ENCODE peak calls at places on chromosomes 5 and 9, in eight cellular contexts. G, S, X, I, N, Q, K and U are unnamed samples.

GRCh38 chr5:83471405-83472212 is at the start of gene VCAN:
- DNase-seq in K (peak; percentile 20), G (no peak), S (no peak), I (no peak), N (peak; percentile 90), X (no peak), Q (peak; percentile 55), U (peak; percentile 70)

GRCh38 chr9:127586537-127586936 is 25.5 kb upstream of the STXBP1 start:
- DNase-seq in K (peak; percentile 88), I (peak; percentile 78), S (no peak), Q (peak; percentile 88), G (no peak), N (peak; percentile 86), X (peak; percentile 82), U (no peak)

GRCh38 chr9:117704597-117704996 is 394 bp downstream of the TLR4 start:
- DNase-seq in X (no peak), N (no peak), K (no peak), I (no peak), S (no peak), G (no peak), Q (no peak), U (no peak)

GRCh38 chr5:143023447-143024096 is 253.4 kb downstream of the ARHGAP26 start:
- DNase-seq in N (no peak), Q (no peak), S (no peak), G (no peak), K (peak; percentile 27), X (peak; percentile 42), I (peak; percentile 15), U (no peak)

GRCh38 chr9:22580788-22581187 is 134.2 kb downstream of the DMRTA1 start:
- DNase-seq in Q (no peak), I (no peak), G (no peak), S (no peak), X (no peak), N (no peak), K (no peak), U (no peak)

GRCh38 chr9:129569506-129570449 is 51.1 kb downstream of the C9orf50 start:
- DNase-seq in G (no peak), X (peak; percentile 64), S (peak; percentile 56), Q (no peak), K (no peak), I (no peak), N (peak; percentile 74), U (no peak)

GRCh38 chr5:129079496-129079895 is 15.1 kb upstream of the ISOC1 start:
- DNase-seq in G (no peak), X (no peak), S (no peak), I (no peak), K (no peak), Q (no peak), N (no peak), U (no peak)

GRCh38 chr5:56766926-56767325 is 48.4 kb upstream of the MAP3K1 start:
- DNase-seq in S (no peak), N (no peak), X (no peak), K (no peak), G (no peak), Q (no peak), I (no peak), U (no peak)

GRCh38 chr9:37035472-37036236 is 1.6 kb upstream of the PAX5 start:
- DNase-seq in N (no peak), S (no peak), I (no peak), G (no peak), X (no peak), K (no peak), Q (no peak), U (no peak)
- H3K4me3 ChIP-seq in N (peak overlapping the region; percentile 83), S (no peak overlapping the region), I (no peak overlapping the region), G (no peak overlapping the region), X (no peak overlapping the region), K (no peak overlapping the region), Q (peak overlapping the region; percentile 24), U (no peak overlapping the region)

DNA sequence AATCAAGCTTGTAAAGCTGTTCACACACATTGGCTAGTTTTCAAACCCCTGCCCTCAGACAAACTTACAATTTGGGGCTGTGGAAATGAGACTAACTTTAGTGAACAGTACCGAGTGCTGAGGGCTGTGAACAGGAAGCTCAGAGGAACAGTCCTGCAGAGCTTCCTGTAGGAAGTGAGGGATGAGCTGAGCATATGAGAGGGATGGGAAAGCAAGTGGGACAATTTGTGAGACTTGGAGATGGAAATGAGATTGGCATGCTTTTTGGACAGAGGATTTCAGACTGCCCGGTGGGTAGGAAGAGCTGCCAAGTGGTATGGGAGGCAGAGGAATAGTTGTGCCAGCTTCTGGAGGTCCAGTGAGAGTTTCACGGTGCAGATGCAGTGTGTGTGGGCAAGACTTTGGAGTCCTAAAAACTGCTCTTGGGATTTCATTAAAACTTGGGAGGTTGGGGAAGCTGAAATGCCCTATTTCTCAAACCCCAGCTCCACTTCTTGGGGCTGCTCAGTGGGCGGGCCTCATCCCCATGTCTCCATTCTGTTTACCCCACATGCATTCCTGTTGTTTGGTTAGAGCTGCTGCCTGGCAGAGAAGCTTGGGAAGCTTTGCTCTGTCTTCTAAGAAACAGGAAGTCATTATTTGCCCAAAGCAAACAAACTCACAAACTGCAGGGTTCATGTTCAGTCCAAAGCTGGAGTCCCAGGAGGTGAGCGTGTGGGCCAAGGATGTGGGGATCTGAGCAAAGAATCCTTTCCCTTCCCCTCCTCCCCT is 267.5 kb downstream of the ZSWIM6 start:
- DNase-seq in G (no peak), S (peak; percentile 69), Q (no peak), K (peak; percentile 85), I (no peak), N (no peak), X (no peak), U (no peak)
- TF ChIP-seq CTCF in G (no peak), S (no peak), Q (no peak), K (no peak), I (no peak), N (no peak), X (no peak), U (no peak)

GRCh38 chr5:176369934-176370711 is 4.8 kb downstream of the ARL10 start:
- DNase-seq in X (no peak), G (no peak), K (no peak), I (no peak), Q (no peak), N (no peak), S (no peak), U (no peak)

GRCh38 chr5:176368726-176369125 is 3.4 kb downstream of the ARL10 start:
- DNase-seq in S (no peak), K (no peak), I (no peak), N (peak; percentile 69), Q (no peak), G (no peak), X (no peak), U (no peak)

GRCh38 chr5:176365663-176366574 is 632 bp downstream of the ARL10 start:
- DNase-seq in N (no peak), X (peak; percentile 83), S (no peak), G (peak; percentile 78), I (peak; percentile 46), Q (no peak), K (no peak), U (no peak)

GRCh38 chr5:176364765-176365662 is at the start of gene ARL10:
- DNase-seq in G (no peak), N (no peak), Q (no peak), X (peak; percentile 63), I (peak; percentile 38), S (no peak), K (no peak), U (no peak)

GRCh38 chr5:176366575-176366894 is 1.2 kb downstream of the ARL10 start:
- DNase-seq in N (no peak), Q (no peak), S (no peak), X (no peak), K (no peak), G (no peak), I (no peak), U (no peak)
- H3K4me3 ChIP-seq in N (peak overlapping the region; percentile 90), Q (no peak overlapping the region), S (no peak overlapping the region), X (no peak overlapping the region), K (no peak overlapping the region), G (peak overlapping the region; percentile 61), I (no peak overlapping the region), U (peak overlapping the region; percentile 78)

DNA sequence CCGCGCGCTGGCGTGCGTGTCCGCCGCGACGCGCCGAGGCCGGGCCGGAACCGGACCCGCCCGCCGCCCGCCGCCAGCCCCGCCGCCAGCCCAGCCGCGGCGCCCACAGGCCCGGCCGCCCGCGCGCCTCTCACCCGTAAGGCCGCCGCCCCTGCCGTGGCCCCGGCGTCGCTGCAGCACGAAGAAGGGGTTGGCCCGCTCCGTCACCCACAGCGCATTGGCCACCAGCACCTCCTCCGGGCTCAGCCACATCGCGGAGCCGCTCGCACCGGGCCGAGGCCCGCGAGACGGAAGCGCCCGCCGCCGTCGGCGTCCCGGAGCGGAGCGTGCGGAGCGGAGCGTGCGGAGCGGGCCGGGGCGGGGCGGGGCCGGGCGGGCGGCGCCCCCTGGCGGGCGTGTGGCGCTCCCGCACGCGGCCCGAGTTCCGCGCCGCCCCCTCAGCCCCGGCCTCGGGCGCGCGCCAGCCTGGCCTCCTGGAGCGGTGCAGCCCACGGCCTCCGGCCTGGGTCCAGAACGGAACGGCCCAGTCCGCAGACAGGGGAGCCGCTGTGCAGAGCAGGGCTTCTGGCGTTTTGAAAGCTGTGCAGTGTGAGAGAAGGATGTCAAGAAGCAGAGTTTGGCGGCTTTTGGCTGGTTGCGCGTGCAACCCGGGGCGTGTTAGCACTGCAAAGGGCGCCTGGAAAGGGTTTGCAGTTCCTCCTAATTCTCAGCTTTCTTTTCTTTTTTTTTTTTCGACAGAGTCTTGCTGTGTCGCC is at the start of gene TBC1D9B:
- DNase-seq in N (peak; percentile 80), I (peak; percentile 80), X (peak; percentile 88), S (no peak), Q (peak; percentile 31), G (no peak), K (peak; percentile 36), U (no peak)
- TF ChIP-seq CTCF in N (peak; percentile 27), I (no peak), X (peak; percentile 41), S (peak; percentile 17), Q (peak; percentile 94), G (peak; percentile 99), K (peak; percentile 42), U (no peak)

DNA sequence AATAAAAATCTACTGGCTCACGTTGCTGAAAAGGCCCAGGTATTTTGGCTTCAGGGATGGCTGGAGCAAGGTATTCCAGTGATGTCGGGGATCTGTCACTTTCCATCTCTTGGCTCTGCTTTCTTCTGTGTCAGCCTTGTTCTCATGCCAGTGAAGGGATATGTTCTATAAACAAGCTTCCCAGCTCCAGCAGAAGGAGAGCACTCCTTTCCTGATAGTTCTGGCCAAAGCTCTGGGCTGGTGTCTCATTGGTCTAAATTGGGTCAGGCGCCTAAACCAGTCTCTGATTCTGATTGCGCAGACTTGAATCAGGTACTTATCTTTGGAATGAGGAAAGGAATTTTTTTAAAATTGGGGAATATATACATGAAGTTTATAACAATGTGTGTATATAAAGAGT is 5.1 kb downstream of the SNX30 start:
- DNase-seq in I (no peak), X (no peak), Q (no peak), K (no peak), S (peak; percentile 50), N (no peak), G (no peak), U (no peak)
- H3K4me3 ChIP-seq in I (no peak overlapping the region), X (no peak overlapping the region), Q (no peak overlapping the region), K (no peak overlapping the region), S (peak overlapping the region; percentile 33), N (no peak overlapping the region), G (no peak overlapping the region), U (no peak overlapping the region)